ENCODE peak calls at places on chromosomes 4 and X, in eight cellular contexts. G is heart left ventricle, H is cardiac muscle cell, A is breast epithelium, Y is kidney, T is dorsolateral prefrontal cortex, W is stomach, P is coronary artery. C is an unnamed sample.

GRCh38 chr4:73856518-73856917 is 3.4 kb downstream of the PF4V1 start:
- DNase-seq in G (no peak), H (peak; percentile 61), A (no peak), Y (no peak), T (no peak), W (no peak), P (no peak), C (no peak)

GRCh38 chrX:130893356-130894085 is 9.5 kb downstream of the ENOX2 start:
- DNase-seq in G (peak; percentile 15), H (peak; percentile 81), A (no peak), Y (no peak), T (no peak), W (no peak), P (no peak), C (no peak)

GRCh38 chrX:39677987-39678840 is 419.5 kb downstream of the BCOR start:
- DNase-seq in G (no peak), H (no peak), A (no peak), Y (no peak), T (peak; percentile 74), W (no peak), P (no peak), C (no peak)

GRCh38 chrX:72094894-72095293 is 36.8 kb downstream of the RTL5 start:
- DNase-seq in G (peak; percentile 51), H (peak; percentile 54), A (no peak), Y (no peak), T (no peak), W (peak; percentile 44), P (no peak), C (no peak)

GRCh38 chrX:19593684-19594083 is 78.4 kb upstream of the MAP3K15 start:
- DNase-seq in G (peak; percentile 12), H (peak; percentile 69), A (no peak), Y (no peak), T (no peak), W (no peak), P (no peak), C (no peak)

GRCh38 chr4:15034071-15034764 is 31.9 kb downstream of the CPEB2 start:
- DNase-seq in G (peak; percentile 16), H (peak; percentile 50), A (no peak), Y (no peak), T (no peak), W (no peak), P (no peak), C (no peak)

GRCh38 chrX:2609431-2610238 is 81.5 kb upstream of the CD99 start:
- DNase-seq in G (no peak), H (peak; percentile 18), A (no peak), Y (no peak), T (no peak), W (no peak), P (no peak), C (no peak)

GRCh38 chr4:61200195-61200990 is at the start of gene ADGRL3:
- DNase-seq in G (peak; percentile 47), H (peak; percentile 55), A (no peak), Y (peak; percentile 67), T (peak; percentile 60), W (no peak), P (no peak), C (no peak)

GRCh38 chr4:7652906-7653305 is 218.2 kb upstream of the PSAPL1 start:
- DNase-seq in G (no peak), H (no peak), A (no peak), Y (no peak), T (no peak), W (no peak), P (no peak), C (no peak)

GRCh38 chr4:7655267-7655548 is 220.5 kb upstream of the PSAPL1 start:
- DNase-seq in G (no peak), H (no peak), A (no peak), Y (no peak), T (no peak), W (no peak), P (no peak), C (no peak)

GRCh38 chr4:7654550-7655266 is 220.0 kb upstream of the PSAPL1 start:
- DNase-seq in G (no peak), H (peak; percentile 12), A (no peak), Y (peak; percentile 71), T (no peak), W (no peak), P (no peak), C (no peak)

GRCh38 chr4:7652451-7652871 is 217.7 kb upstream of the PSAPL1 start:
- DNase-seq in G (no peak), H (peak; percentile 25), A (no peak), Y (peak; percentile 66), T (no peak), W (no peak), P (no peak), C (no peak)

GRCh38 chr4:7653510-7654414 is 219.0 kb upstream of the PSAPL1 start:
- DNase-seq in G (peak; percentile 27), H (peak; percentile 51), A (no peak), Y (peak; percentile 69), T (no peak), W (no peak), P (no peak), C (no peak)
- TF ChIP-seq CTCF in G (no peak), H (peak; percentile 44), A (no peak), Y (no peak), T (no peak), W (no peak), P (no peak), C (peak; percentile 2)

GRCh38 chrX:8848921-8849320 is 47.7 kb upstream of the FAM9A start:
- DNase-seq in G (no peak), H (peak; percentile 48), A (no peak), Y (no peak), T (no peak), W (no peak), P (no peak), C (no peak)
- TF ChIP-seq CTCF in G (no peak), H (no peak), A (no peak), Y (no peak), T (no peak), W (no peak), P (no peak), C (no peak)

DNA sequence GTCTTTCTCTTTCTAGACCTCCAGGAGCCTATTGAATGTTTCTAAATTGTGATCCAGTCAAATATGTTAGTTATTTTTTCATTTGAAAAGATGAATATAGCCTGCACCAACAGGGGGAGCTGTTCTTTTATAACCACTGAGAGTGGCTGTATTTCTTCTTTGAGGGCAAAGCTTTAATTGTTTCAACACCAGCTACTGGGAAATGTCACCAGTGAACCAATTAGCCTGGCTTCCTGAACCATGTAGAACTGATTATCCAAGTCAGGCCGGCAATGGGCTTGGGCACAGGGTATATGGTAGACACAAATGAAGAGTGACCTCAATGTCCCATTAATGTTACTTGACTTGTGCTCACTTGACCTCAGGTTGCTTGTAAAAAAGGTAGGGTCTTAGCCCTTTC is 4.8 kb upstream of the DAPP1 start:
- DNase-seq in G (no peak), H (peak; percentile 46), A (no peak), Y (no peak), T (no peak), W (no peak), P (no peak), C (no peak)
- TF ChIP-seq CTCF in G (peak; percentile 31), H (peak; percentile 49), A (no peak), Y (peak; percentile 34), T (no peak), W (no peak), P (no peak), C (peak; percentile 56)

DNA sequence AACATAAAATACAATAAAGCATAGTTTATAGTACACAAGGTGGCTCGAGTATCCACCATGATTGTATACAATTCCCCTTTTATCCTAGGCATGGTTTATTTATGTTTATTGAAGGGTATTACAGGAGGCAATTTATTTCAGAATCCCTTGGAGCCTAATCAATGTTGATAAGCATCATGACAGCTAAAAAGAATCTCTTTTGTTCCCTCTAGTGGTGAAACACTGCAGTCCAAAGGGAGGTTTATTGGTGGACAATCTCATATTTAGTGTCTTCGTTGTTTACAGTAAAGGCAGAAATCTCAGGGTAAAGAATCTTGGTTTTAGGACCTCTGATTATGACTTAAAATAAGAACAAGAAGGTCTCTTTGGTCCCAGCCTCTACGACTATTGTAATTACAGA is 1712.5 kb downstream of the C4orf33 start:
- DNase-seq in G (no peak), H (peak; percentile 2), A (no peak), Y (no peak), T (no peak), W (no peak), P (no peak), C (no peak)
- TF ChIP-seq CTCF in G (no peak), H (peak; percentile 25), A (no peak), Y (no peak), T (no peak), W (no peak), P (no peak), C (peak; percentile 55)

GRCh38 chr4:26496207-26496783 is 6.0 kb upstream of the CCKAR start:
- DNase-seq in G (no peak), H (no peak), A (no peak), Y (no peak), T (no peak), W (no peak), P (no peak), C (no peak)
- TF ChIP-seq CTCF in G (no peak), H (no peak), A (no peak), Y (no peak), T (no peak), W (no peak), P (no peak), C (no peak)

GRCh38 chr4:125758438-125758837 is 443.7 kb downstream of the FAT4 start:
- DNase-seq in G (no peak), H (no peak), A (no peak), Y (no peak), T (no peak), W (no peak), P (no peak), C (no peak)

GRCh38 chr4:125760956-125761355 is 446.2 kb downstream of the FAT4 start:
- DNase-seq in G (no peak), H (no peak), A (no peak), Y (no peak), T (no peak), W (no peak), P (no peak), C (no peak)

GRCh38 chr4:125765936-125766335 is 451.2 kb downstream of the FAT4 start:
- DNase-seq in G (no peak), H (peak; percentile 56), A (no peak), Y (no peak), T (no peak), W (no peak), P (no peak), C (no peak)

DNA sequence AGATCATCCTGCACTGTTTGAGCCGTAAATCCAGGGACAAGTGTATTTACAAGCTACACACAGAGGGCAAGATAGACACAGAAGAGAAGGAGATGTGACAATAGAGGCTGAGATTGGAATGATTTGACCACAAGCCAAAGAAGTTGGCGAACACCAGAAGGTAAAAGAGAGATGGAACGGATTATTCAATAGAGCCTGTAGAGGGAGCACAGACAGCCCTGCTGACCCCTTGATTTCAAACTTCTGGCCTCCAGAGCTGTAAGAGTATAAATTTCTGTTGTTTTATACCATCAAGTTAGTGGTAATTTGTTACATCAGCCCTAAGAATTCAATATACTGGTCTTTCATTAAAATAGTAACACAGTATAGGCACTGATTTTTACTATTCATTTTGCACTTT is 447.8 kb downstream of the FAT4 start:
- DNase-seq in G (no peak), H (no peak), A (no peak), Y (no peak), T (no peak), W (no peak), P (no peak), C (no peak)
- TF ChIP-seq CTCF in G (no peak), H (peak; percentile 22), A (no peak), Y (no peak), T (no peak), W (no peak), P (no peak), C (no peak)

C was measured in D721Med.